ENCODE peak calls at places on chromosomes 5 and 9, in eight cellular contexts. One of them, this sample, is unnamed.
A peak's percentile ranks its signal among the peaks of the same experiment; 100 is the strongest.

GRCh38 chr9:68500457-68501158 is 40.1 kb downstream of the TMEM252 start:
- DNase-seq in OCI-LY7: no peak
- DNase-seq in HCT116: no peak
- DNase-seq in psoas muscle: no peak
- DNase-seq in lower lobe of right lung: no peak
- DNase-seq in mammary epithelial cell: no peak
- DNase-seq in pancreas: no peak
- DNase-seq in hepatocyte: peak; percentile 30
- DNase-seq in this sample: no peak

GRCh38 chr9:132411091-132411508 is 1.1 kb downstream of the CFAP77 start:
- DNase-seq in OCI-LY7: peak; percentile 85
- DNase-seq in HCT116: peak; percentile 68
- DNase-seq in psoas muscle: no peak
- DNase-seq in lower lobe of right lung: peak; percentile 60
- DNase-seq in mammary epithelial cell: peak; percentile 52
- DNase-seq in pancreas: peak; percentile 41
- DNase-seq in hepatocyte: peak; percentile 74
- DNase-seq in this sample: peak; percentile 66

GRCh38 chr5:28809811-28810750 is 1771.7 kb upstream of the CDH9 start:
- DNase-seq in OCI-LY7: no peak
- DNase-seq in HCT116: no peak
- DNase-seq in psoas muscle: no peak
- DNase-seq in lower lobe of right lung: no peak
- DNase-seq in mammary epithelial cell: no peak
- DNase-seq in pancreas: no peak
- DNase-seq in hepatocyte: no peak
- DNase-seq in this sample: no peak

GRCh38 chr9:110047232-110047954 is 160.6 kb downstream of the C9orf152 start:
- DNase-seq in OCI-LY7: no peak
- DNase-seq in HCT116: no peak
- DNase-seq in psoas muscle: no peak
- DNase-seq in lower lobe of right lung: no peak
- DNase-seq in mammary epithelial cell: no peak
- DNase-seq in pancreas: no peak
- DNase-seq in hepatocyte: no peak
- DNase-seq in this sample: no peak

GRCh38 chr5:67199859-67200258 is 3.3 kb upstream of the CD180 start:
- DNase-seq in OCI-LY7: no peak
- DNase-seq in HCT116: no peak
- DNase-seq in psoas muscle: no peak
- DNase-seq in lower lobe of right lung: no peak
- DNase-seq in mammary epithelial cell: no peak
- DNase-seq in pancreas: no peak
- DNase-seq in hepatocyte: no peak
- DNase-seq in this sample: no peak

GRCh38 chr9:76576344-76576743 is 117.4 kb downstream of the GCNT1 start:
- DNase-seq in OCI-LY7: peak; percentile 80
- DNase-seq in HCT116: no peak
- DNase-seq in psoas muscle: no peak
- DNase-seq in lower lobe of right lung: peak; percentile 57
- DNase-seq in mammary epithelial cell: peak; percentile 66
- DNase-seq in pancreas: no peak
- DNase-seq in hepatocyte: peak; percentile 67
- DNase-seq in this sample: no peak

GRCh38 chr9:132511191-132511999 is 71.0 kb upstream of the BARHL1 start:
- DNase-seq in OCI-LY7: no peak
- DNase-seq in HCT116: no peak
- DNase-seq in psoas muscle: no peak
- DNase-seq in lower lobe of right lung: peak; percentile 28
- DNase-seq in mammary epithelial cell: no peak
- DNase-seq in pancreas: no peak
- DNase-seq in hepatocyte: no peak
- DNase-seq in this sample: no peak

GRCh38 chr9:4828776-4829175 is 36.0 kb downstream of the RCL1 start:
- DNase-seq in OCI-LY7: no peak
- DNase-seq in HCT116: no peak
- DNase-seq in psoas muscle: no peak
- DNase-seq in lower lobe of right lung: no peak
- DNase-seq in mammary epithelial cell: no peak
- DNase-seq in pancreas: peak; percentile 35
- DNase-seq in hepatocyte: no peak
- DNase-seq in this sample: no peak

GRCh38 chr5:62937661-62938558 is 359.3 kb downstream of the LRRC70 start:
- DNase-seq in OCI-LY7: no peak
- DNase-seq in HCT116: no peak
- DNase-seq in psoas muscle: no peak
- DNase-seq in lower lobe of right lung: no peak
- DNase-seq in mammary epithelial cell: no peak
- DNase-seq in pancreas: no peak
- DNase-seq in hepatocyte: peak; percentile 47
- DNase-seq in this sample: no peak

GRCh38 chr5:82792001-82792615 is 285.1 kb downstream of the TMEM167A start:
- DNase-seq in OCI-LY7: no peak
- DNase-seq in HCT116: no peak
- DNase-seq in psoas muscle: no peak
- DNase-seq in lower lobe of right lung: no peak
- DNase-seq in mammary epithelial cell: no peak
- DNase-seq in pancreas: no peak
- DNase-seq in hepatocyte: no peak
- DNase-seq in this sample: no peak

GRCh38 chr5:80248378-80248777 is 7.5 kb downstream of the SERINC5 start:
- DNase-seq in OCI-LY7: no peak
- DNase-seq in HCT116: no peak
- DNase-seq in psoas muscle: no peak
- DNase-seq in lower lobe of right lung: no peak
- DNase-seq in mammary epithelial cell: no peak
- DNase-seq in pancreas: no peak
- DNase-seq in hepatocyte: no peak
- DNase-seq in this sample: no peak

GRCh38 chr5:80246995-80247729 is 8.7 kb downstream of the SERINC5 start:
- DNase-seq in OCI-LY7: no peak
- DNase-seq in HCT116: peak; percentile 83
- DNase-seq in psoas muscle: peak; percentile 43
- DNase-seq in lower lobe of right lung: peak; percentile 55
- DNase-seq in mammary epithelial cell: peak; percentile 99
- DNase-seq in pancreas: peak; percentile 55
- DNase-seq in hepatocyte: peak; percentile 90
- DNase-seq in this sample: peak; percentile 67

GRCh38 chr5:80243567-80243966 is 12.3 kb downstream of the SERINC5 start:
- DNase-seq in OCI-LY7: no peak
- DNase-seq in HCT116: no peak
- DNase-seq in psoas muscle: no peak
- DNase-seq in lower lobe of right lung: no peak
- DNase-seq in mammary epithelial cell: no peak
- DNase-seq in pancreas: no peak
- DNase-seq in hepatocyte: no peak
- DNase-seq in this sample: no peak

GRCh38 chr5:80242849-80243248 is 13.0 kb downstream of the SERINC5 start:
- DNase-seq in OCI-LY7: peak; percentile 32
- DNase-seq in HCT116: no peak
- DNase-seq in psoas muscle: no peak
- DNase-seq in lower lobe of right lung: no peak
- DNase-seq in mammary epithelial cell: no peak
- DNase-seq in pancreas: no peak
- DNase-seq in hepatocyte: no peak
- DNase-seq in this sample: no peak

DNA sequence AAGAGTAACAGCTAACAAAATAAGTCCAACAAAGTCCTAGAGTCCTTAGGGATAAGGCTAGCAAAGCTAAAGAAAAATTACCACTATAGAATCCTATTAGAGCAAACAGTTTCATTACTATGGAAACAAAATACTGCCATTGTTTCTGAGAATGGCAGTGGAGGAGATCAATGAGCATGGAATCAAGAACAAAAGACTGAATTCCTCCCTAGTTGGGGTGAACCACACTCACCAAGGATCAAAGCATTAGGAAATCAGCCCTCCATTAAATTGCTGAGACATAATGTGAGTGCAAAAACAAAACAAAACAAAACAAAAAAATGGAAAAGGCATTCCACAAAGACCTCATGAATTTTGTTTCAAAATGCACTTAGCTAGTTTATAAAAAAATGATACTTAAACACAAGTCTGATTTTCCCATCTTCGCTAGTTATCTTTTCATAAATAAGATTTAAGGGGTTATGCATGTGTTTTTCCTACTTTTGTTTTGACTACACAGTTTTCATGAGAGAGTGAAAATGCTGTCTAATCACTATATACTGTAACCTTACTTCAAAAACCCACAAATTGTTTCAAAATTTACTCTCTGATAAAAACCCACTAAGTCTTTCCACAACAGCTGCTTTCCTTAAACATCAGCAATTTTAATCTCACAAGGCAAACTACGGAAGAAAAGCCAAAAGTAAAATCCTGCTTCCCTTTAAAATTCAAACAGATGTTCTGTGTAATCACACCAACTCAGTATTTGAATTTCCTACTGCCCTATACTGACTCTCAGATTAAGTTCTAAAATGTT is 9.7 kb downstream of the SERINC5 start:
- DNase-seq in OCI-LY7: no peak
- DNase-seq in HCT116: no peak
- DNase-seq in psoas muscle: no peak
- DNase-seq in lower lobe of right lung: no peak
- DNase-seq in mammary epithelial cell: peak; percentile 42
- DNase-seq in pancreas: no peak
- DNase-seq in hepatocyte: no peak
- DNase-seq in this sample: no peak
- H3K4me3 ChIP-seq in OCI-LY7: no peak overlapping the region
- H3K4me3 ChIP-seq in HCT116: peak overlapping the region; percentile 46
- H3K4me3 ChIP-seq in psoas muscle: no peak overlapping the region
- H3K4me3 ChIP-seq in lower lobe of right lung: no peak overlapping the region
- H3K4me3 ChIP-seq in mammary epithelial cell: no peak overlapping the region
- H3K4me3 ChIP-seq in pancreas: no peak overlapping the region
- H3K4me3 ChIP-seq in hepatocyte: no peak overlapping the region
- H3K4me3 ChIP-seq in this sample: no peak overlapping the region

DNA sequence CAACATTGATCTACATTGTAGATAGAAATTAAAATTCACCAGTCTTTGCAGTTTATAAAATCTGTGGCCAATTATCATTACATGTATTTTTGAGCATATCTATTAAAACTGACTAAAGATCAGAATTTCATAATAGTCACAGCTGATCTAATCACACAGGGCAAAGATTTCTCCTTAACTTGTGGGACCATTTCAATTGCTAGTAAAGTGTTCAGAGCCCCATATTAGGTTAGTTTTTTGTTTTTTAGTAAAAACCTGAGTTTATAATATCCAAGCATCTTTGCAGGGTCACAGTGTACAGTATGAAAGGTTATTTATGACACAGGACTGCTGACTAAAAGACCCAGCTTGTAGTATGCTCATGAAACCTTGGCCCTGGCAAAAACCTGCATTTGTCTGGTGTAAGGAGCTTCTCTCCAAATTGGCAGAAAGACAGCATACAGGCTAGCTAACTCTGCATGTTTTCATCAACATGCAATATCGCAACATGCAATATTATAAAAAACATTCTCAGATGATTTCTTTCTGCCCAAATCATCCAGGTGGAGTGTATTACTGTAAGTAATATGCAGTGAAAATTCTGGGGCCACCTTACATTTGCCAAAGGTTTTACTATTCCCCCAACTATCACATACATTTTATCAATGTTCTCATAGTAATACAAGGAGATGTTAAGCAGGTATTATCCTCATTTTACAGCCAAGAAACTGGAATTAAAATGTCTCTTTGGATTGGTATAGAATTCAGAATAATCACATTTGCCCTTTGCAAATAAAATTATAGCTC is 37.7 kb upstream of the ALDH1A1 start:
- DNase-seq in OCI-LY7: no peak
- DNase-seq in HCT116: no peak
- DNase-seq in psoas muscle: no peak
- DNase-seq in lower lobe of right lung: no peak
- DNase-seq in mammary epithelial cell: no peak
- DNase-seq in pancreas: no peak
- DNase-seq in hepatocyte: no peak
- DNase-seq in this sample: no peak
- TF ChIP-seq CTCF in OCI-LY7: no peak
- TF ChIP-seq CTCF in HCT116: no peak
- TF ChIP-seq CTCF in psoas muscle: no peak
- TF ChIP-seq CTCF in lower lobe of right lung: no peak
- TF ChIP-seq CTCF in mammary epithelial cell: no peak
- TF ChIP-seq CTCF in pancreas: no peak
- TF ChIP-seq CTCF in hepatocyte: no peak
- TF ChIP-seq CTCF in this sample: no peak

DNA sequence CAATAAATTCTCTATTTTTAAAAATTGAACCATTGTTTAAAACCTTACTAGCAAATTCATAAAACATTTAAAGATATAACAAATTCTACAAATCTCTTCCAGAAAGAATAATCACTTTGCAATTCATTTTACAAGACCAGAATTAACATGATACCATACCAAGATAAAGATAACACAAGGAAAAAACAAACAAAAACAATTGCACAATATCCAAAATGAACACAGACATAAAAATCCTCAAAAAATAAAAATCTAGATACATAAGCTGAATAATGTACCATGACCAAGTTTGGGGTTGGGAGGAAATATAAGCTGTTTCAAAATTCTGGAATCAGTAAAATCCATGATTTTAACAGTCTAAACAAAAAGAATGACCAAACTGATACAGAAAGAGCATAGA is 11.1 kb downstream of the CCNG1 start:
- DNase-seq in OCI-LY7: no peak
- DNase-seq in HCT116: no peak
- DNase-seq in psoas muscle: no peak
- DNase-seq in lower lobe of right lung: no peak
- DNase-seq in mammary epithelial cell: no peak
- DNase-seq in pancreas: no peak
- DNase-seq in hepatocyte: no peak
- DNase-seq in this sample: no peak
- H3K36me3 ChIP-seq in OCI-LY7: peaks cover 98% of the 10 kb centered on the region
- H3K36me3 ChIP-seq in HCT116: peaks cover 56% of the 10 kb centered on the region
- H3K36me3 ChIP-seq in psoas muscle: no peaks in the 10 kb centered on the region
- H3K36me3 ChIP-seq in lower lobe of right lung: peaks cover 70% of the 10 kb centered on the region
- H3K36me3 ChIP-seq in mammary epithelial cell: peaks cover 54% of the 10 kb centered on the region
- H3K36me3 ChIP-seq in pancreas: peaks cover 21% of the 10 kb centered on the region
- H3K36me3 ChIP-seq in hepatocyte: peaks cover 6% of the 10 kb centered on the region
- H3K36me3 ChIP-seq in this sample: peaks cover 49% of the 10 kb centered on the region

GRCh38 chr5:147780924-147781530 is 1.5 kb downstream of the JAKMIP2 start:
- DNase-seq in OCI-LY7: no peak
- DNase-seq in HCT116: no peak
- DNase-seq in psoas muscle: no peak
- DNase-seq in lower lobe of right lung: no peak
- DNase-seq in mammary epithelial cell: no peak
- DNase-seq in pancreas: no peak
- DNase-seq in hepatocyte: no peak
- DNase-seq in this sample: no peak
- H3K4me3 ChIP-seq in OCI-LY7: peak overlapping the region; percentile 79
- H3K4me3 ChIP-seq in HCT116: no peak overlapping the region
- H3K4me3 ChIP-seq in psoas muscle: no peak overlapping the region
- H3K4me3 ChIP-seq in lower lobe of right lung: no peak overlapping the region
- H3K4me3 ChIP-seq in mammary epithelial cell: no peak overlapping the region
- H3K4me3 ChIP-seq in pancreas: no peak overlapping the region
- H3K4me3 ChIP-seq in hepatocyte: no peak overlapping the region
- H3K4me3 ChIP-seq in this sample: peak overlapping the region; percentile 91

GRCh38 chr5:181167814-181168488 is 20.6 kb downstream of the OR2V2 start:
- DNase-seq in OCI-LY7: peak; percentile 63
- DNase-seq in HCT116: no peak
- DNase-seq in psoas muscle: no peak
- DNase-seq in lower lobe of right lung: no peak
- DNase-seq in mammary epithelial cell: no peak
- DNase-seq in pancreas: no peak
- DNase-seq in hepatocyte: peak; percentile 43
- DNase-seq in this sample: peak; percentile 68
- TF ChIP-seq CTCF in OCI-LY7: peak; percentile 96
- TF ChIP-seq CTCF in HCT116: no peak
- TF ChIP-seq CTCF in psoas muscle: peak; percentile 26
- TF ChIP-seq CTCF in lower lobe of right lung: peak; percentile 25
- TF ChIP-seq CTCF in mammary epithelial cell: peak; percentile 50
- TF ChIP-seq CTCF in pancreas: no peak
- TF ChIP-seq CTCF in hepatocyte: peak; percentile 44
- TF ChIP-seq CTCF in this sample: peak; percentile 75

This sample was measured in BE2C.